ENCODE peak calls at places on chromosomes 1 and 21, in ten cellular contexts. T is A549; Z is A172; O is NCI-H1092 treated with DMSO at 0.1 percent for 48 hours; V is esophagus squamous epithelium; R is astrocyte of the hippocampus; H is AG04450; P is heart left ventricle; W is activated CD4-positive, alpha-beta T cell treated with anti-CD3 and anti-CD28 coated beads, Interleukin-2, amount 50 U/mL, for 48 hours; S is AG04449. M is an unnamed sample.

GRCh38 chr1:233244183-233244582 is 51.3 kb downstream of the PCNX2 start:
- DNase-seq in S (peak; percentile 9), T (peak; percentile 86), W (no peak), R (no peak), H (no peak), P (no peak), V (no peak), Z (no peak), O (no peak), M (no peak)

GRCh38 chr1:185561629-185562028 is 172.6 kb upstream of the HMCN1 start:
- DNase-seq in P (no peak), W (no peak), S (peak; percentile 80), O (no peak), Z (peak; percentile 70), R (peak; percentile 70), V (no peak), T (no peak), H (no peak), M (peak; percentile 37)

GRCh38 chr21:42614811-42615342 is 38.5 kb upstream of the PDE9A start:
- DNase-seq in W (peak; percentile 63), Z (no peak), T (peak; percentile 50), H (no peak), P (no peak), S (no peak), O (no peak), R (peak; percentile 27), V (no peak), M (peak; percentile 94)

GRCh38 chr21:25938673-25939395 is 204.1 kb downstream of the GABPA start:
- DNase-seq in V (no peak), P (no peak), Z (no peak), W (no peak), T (no peak), O (peak; percentile 9), S (no peak), R (peak; percentile 59), H (no peak), M (no peak)

GRCh38 chr1:29389533-29390041 is 153.3 kb downstream of the PTPRU start:
- DNase-seq in O (no peak), W (no peak), T (no peak), Z (no peak), V (no peak), R (no peak), P (no peak), S (no peak), H (no peak), M (no peak)

GRCh38 chr1:153685578-153686340 is 7.3 kb downstream of the NPR1 start:
- DNase-seq in R (no peak), T (no peak), Z (no peak), O (no peak), W (no peak), V (no peak), S (no peak), P (no peak), H (no peak), M (no peak)

GRCh38 chr1:206770531-206771352 is at the start of gene IL19:
- DNase-seq in W (no peak), T (no peak), S (no peak), P (peak; percentile 36), Z (no peak), O (no peak), H (no peak), R (peak; percentile 75), V (no peak), M (peak; percentile 21)

GRCh38 chr21:25191141-25191540 is 416.1 kb downstream of the MRPL39 start:
- DNase-seq in V (no peak), O (no peak), W (no peak), H (no peak), P (no peak), Z (peak; percentile 27), T (no peak), S (no peak), R (no peak), M (no peak)